ENCODE peak calls at places on chromosomes 11 and 22, in seven cellular contexts. D is right atrium auricular region, M is upper lobe of right lung, S is GM23248, A is SJSA1, N is mammary epithelial cell, P is tibial nerve. R is an unnamed sample. For H3K4me1, the result is how much of the 10 kb centered on the place peaks cover.

GRCh38 chr11:72330131-72330727 is 86.3 kb upstream of the PHOX2A start:
- DNase-seq in D (no peak), M (no peak), S (no peak), A (no peak), N (no peak), P (no peak), R (no peak)

GRCh38 chr11:120956710-120957500 is 67.0 kb upstream of the TBCEL start:
- DNase-seq in D (no peak), M (no peak), S (no peak), A (no peak), N (peak), P (no peak), R (no peak)

GRCh38 chr11:17275376-17276235 is 933 bp upstream of the NUCB2 start:
- DNase-seq in D (no peak), M (no peak), S (peak), A (no peak), N (peak), P (no peak), R (no peak)

GRCh38 chr11:75626692-75627536 is 41.9 kb downstream of the MAP6 start:
- DNase-seq in D (no peak), M (no peak), S (peak), A (no peak), N (no peak), P (no peak), R (no peak)

GRCh38 chr11:105582497-105582896 is 27.4 kb upstream of the GRIA4 start:
- DNase-seq in D (no peak), M (no peak), S (peak), A (no peak), N (peak), P (no peak), R (no peak)

GRCh38 chr11:33262016-33262638 is 4.9 kb downstream of the HIPK3 start:
- DNase-seq in D (no peak), M (no peak), S (peak), A (no peak), N (no peak), P (no peak), R (no peak)

GRCh38 chr11:46247090-46247489 is 30.4 kb upstream of the CREB3L1 start:
- DNase-seq in D (no peak), M (no peak), S (peak), A (no peak), N (peak), P (no peak), R (no peak)

GRCh38 chr22:39091136-39092081 is 5.6 kb upstream of the APOBEC3H start:
- DNase-seq in D (no peak), M (no peak), S (no peak), A (no peak), N (no peak), P (no peak), R (no peak)

GRCh38 chr11:12137005-12137690 is 26.8 kb downstream of the MICAL2 start:
- DNase-seq in D (no peak), M (peak), S (no peak), A (no peak), N (peak), P (no peak), R (no peak)

GRCh38 chr22:26367402-26368245 is 61.4 kb upstream of the ASPHD2 start:
- DNase-seq in D (no peak), M (no peak), S (peak), A (no peak), N (peak), P (no peak), R (peak)

GRCh38 chr22:24696551-24697001 is 77.9 kb downstream of the PIWIL3 start:
- DNase-seq in D (no peak), M (no peak), S (no peak), A (no peak), N (no peak), P (no peak), R (no peak)

GRCh38 chr11:14182833-14183340 is 176.1 kb downstream of the RRAS2 start:
- DNase-seq in D (no peak), M (no peak), S (no peak), A (no peak), N (no peak), P (no peak), R (no peak)

GRCh38 chr11:65420506-65421203 is 1.9 kb upstream of the NEAT1 start:
- DNase-seq in D (no peak), M (no peak), S (no peak), A (no peak), N (no peak), P (no peak), R (no peak)

GRCh38 chr11:85854212-85854556 is 999 bp upstream of the CCDC83 start:
- DNase-seq in D (no peak), M (no peak), S (no peak), A (no peak), N (no peak), P (no peak), R (no peak)

GRCh38 chr11:296206-296975 is 2.9 kb downstream of the IFITM5 start:
- DNase-seq in D (no peak), M (peak), S (no peak), A (no peak), N (no peak), P (no peak), R (peak)

GRCh38 chr11:72006309-72007088 is 7.8 kb downstream of the IL18BP start:
- DNase-seq in D (no peak), M (no peak), S (no peak), A (no peak), N (no peak), P (no peak), R (no peak)

GRCh38 chr11:19370100-19370861 is 129.5 kb upstream of the E2F8 start:
- DNase-seq in D (peak), M (no peak), S (peak), A (no peak), N (peak), P (peak), R (peak)

GRCh38 chr22:23790819-23791736 is 4.3 kb downstream of the SMARCB1 start:
- DNase-seq in D (no peak), M (no peak), S (peak), A (peak), N (no peak), P (peak), R (no peak)

GRCh38 chr11:78823588-78823987 is 248.9 kb upstream of the NARS2 start:
- DNase-seq in D (no peak), M (no peak), S (no peak), A (no peak), N (no peak), P (no peak), R (no peak)

GRCh38 chr11:69915501-69916250 is 96.5 kb upstream of the FGF3 start:
- DNase-seq in D (peak), M (peak), S (peak), A (peak), N (peak), P (peak), R (peak)

GRCh38 chr11:109785714-109786113 is 307.5 kb upstream of the ZC3H12C start:
- DNase-seq in D (no peak), M (no peak), S (peak), A (no peak), N (no peak), P (no peak), R (no peak)

GRCh38 chr22:19526702-19527111 is 2.5 kb upstream of the CLDN5 start:
- DNase-seq in D (no peak), M (peak), S (no peak), A (peak), N (no peak), P (no peak), R (no peak)

GRCh38 chr11:32427935-32428664 is 7.2 kb downstream of the WT1 start:
- DNase-seq in D (no peak), M (no peak), S (no peak), A (no peak), N (no peak), P (no peak), R (no peak)

GRCh38 chr11:27239305-27239942 is 123.6 kb downstream of the CCDC34 start:
- DNase-seq in D (no peak), M (no peak), S (peak), A (no peak), N (no peak), P (peak), R (no peak)

GRCh38 chr11:83970061-83970671 is 684.0 kb upstream of the CCDC90B start:
- DNase-seq in D (no peak), M (no peak), S (no peak), A (no peak), N (no peak), P (no peak), R (no peak)

GRCh38 chr22:22820626-22821025 is 67.0 kb upstream of the IGLL5 start:
- DNase-seq in D (no peak), M (no peak), S (no peak), A (no peak), N (no peak), P (no peak), R (no peak)

GRCh38 chr11:68092411-68092810 is 28.8 kb downstream of the CHKA start:
- DNase-seq in D (no peak), M (no peak), S (no peak), A (no peak), N (no peak), P (no peak), R (no peak)

GRCh38 chr11:103484545-103484944 is 375.3 kb downstream of the DYNC2H1 start:
- DNase-seq in D (no peak), M (no peak), S (no peak), A (no peak), N (no peak), P (no peak), R (no peak)

GRCh38 chr11:66975403-66976047 is 421 bp downstream of the C11orf86 start:
- DNase-seq in D (no peak), M (no peak), S (no peak), A (no peak), N (no peak), P (no peak), R (no peak)

GRCh38 chr22:30857103-30857502 is 111.5 kb downstream of the MORC2 start:
- DNase-seq in D (peak), M (no peak), S (no peak), A (no peak), N (no peak), P (no peak), R (no peak)

GRCh38 chr22:35023692-35024363 is 42.1 kb upstream of the ISX start:
- DNase-seq in D (no peak), M (peak), S (peak), A (peak), N (peak), P (peak), R (peak)

GRCh38 chr11:82871646-82872045 is 28.6 kb downstream of the PRCP start:
- DNase-seq in D (no peak), M (no peak), S (peak), A (no peak), N (no peak), P (no peak), R (no peak)

DNA sequence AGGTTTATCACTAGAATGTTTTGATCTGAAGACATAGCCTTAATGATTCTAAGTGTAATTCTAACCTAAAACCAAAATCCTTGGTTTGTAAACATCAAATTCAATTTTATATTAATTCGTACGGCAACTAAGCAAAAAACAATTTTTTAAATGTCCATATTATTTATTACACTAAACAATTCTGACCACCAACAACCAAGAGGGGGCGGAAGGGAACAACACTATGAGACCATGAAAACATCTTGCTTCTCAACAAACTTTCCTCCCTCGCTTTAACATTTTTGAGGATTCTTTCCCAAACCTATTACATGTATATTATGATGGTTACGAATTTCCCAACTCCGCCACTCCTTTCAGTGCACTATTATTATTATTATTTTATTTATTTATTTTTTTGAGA is 6.5 kb upstream of the UCP2 start:
- DNase-seq in D (no peak), M (no peak), S (no peak), A (no peak), N (no peak), P (no peak), R (no peak)
- H3K4me1 ChIP-seq in D (under half), M (under half), S (under half), A (under half), N (under half), P (under half), R (under half)

DNA sequence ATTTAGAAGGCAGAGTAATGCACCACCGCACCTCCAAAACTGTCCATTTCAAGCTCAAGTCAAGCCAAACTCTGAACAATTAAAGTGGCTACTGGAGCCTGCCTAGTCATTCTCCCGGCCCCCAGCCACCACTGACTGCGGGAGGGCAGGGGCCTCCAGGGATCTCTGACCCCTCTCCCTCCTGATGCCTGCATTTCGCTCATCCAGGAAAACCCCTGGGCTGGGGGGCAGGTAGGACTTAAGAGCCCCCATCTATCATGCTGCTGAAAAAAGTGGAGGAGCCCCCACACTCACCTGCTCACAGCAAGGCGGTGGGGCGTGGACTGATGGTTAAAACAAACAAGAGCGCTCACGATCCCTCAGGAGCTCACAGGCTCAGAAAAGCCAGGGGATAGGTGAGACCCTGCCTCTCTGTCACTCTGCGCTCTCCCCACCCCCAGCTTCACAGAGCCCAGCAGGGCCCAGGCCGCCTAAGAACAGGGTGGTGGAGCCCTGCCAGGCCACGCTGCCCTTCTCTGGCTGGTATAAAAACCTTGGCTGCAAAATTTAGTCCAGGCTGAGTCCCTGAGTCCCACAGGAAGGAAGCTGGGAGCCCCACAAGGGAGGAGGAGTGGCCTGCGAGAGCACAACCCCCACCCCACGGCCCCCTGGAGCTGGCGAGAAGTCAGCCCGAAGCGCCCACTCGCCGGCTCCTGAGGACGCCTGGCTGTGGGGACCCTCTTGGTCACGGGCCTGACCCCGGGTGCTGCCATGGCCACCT is 21.0 kb upstream of the MOB2 start:
- DNase-seq in D (no peak), M (no peak), S (no peak), A (no peak), N (no peak), P (no peak), R (no peak)
- H3K4me3 ChIP-seq in D (no peak), M (no peak), S (no peak), A (no peak), N (no peak), P (no peak), R (no peak)

DNA sequence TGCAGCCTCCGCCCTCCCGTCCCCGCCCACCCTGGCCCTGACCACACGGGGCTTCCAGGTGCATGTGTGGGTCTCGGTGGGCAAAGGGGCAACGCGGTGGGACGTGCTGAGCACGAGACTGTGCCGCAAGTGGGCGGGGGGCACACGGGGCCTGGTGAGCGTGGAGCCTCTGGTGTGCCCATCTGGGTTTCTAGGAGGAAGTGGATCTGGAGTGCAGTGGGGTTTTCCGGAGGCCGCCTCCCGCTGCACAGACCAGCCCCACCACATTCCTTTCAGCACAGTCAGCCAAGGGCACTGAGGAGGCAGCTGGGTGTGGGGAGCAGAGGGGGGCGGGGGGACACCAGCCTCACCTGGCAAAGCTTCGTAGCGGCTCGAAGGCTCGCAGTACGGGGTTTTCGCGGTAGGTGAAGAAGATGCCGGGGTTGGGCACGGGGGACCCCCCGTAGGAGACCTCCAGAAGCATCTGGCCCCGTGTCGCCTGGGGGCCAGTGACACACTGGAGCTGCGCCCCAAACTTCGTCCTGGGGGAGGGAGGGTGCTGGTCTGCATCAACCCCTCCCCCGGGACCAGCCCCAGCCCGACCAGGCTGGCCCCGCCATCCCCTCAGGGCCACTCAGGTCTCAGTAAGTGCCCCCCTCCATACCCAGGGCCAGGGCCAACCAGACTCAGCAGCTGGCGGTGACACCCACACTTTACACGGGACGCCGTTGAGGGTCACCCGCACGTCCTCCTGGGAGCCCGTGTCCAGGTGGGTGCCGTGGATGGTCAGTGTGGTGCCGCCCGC is 12.4 kb upstream of the MAPK11 start:
- DNase-seq in D (no peak), M (peak), S (peak), A (peak), N (peak), P (no peak), R (peak)
- H3K27ac ChIP-seq in D (peak), M (peak), S (no peak), A (peak), N (peak), P (no peak), R (peak)

DNA sequence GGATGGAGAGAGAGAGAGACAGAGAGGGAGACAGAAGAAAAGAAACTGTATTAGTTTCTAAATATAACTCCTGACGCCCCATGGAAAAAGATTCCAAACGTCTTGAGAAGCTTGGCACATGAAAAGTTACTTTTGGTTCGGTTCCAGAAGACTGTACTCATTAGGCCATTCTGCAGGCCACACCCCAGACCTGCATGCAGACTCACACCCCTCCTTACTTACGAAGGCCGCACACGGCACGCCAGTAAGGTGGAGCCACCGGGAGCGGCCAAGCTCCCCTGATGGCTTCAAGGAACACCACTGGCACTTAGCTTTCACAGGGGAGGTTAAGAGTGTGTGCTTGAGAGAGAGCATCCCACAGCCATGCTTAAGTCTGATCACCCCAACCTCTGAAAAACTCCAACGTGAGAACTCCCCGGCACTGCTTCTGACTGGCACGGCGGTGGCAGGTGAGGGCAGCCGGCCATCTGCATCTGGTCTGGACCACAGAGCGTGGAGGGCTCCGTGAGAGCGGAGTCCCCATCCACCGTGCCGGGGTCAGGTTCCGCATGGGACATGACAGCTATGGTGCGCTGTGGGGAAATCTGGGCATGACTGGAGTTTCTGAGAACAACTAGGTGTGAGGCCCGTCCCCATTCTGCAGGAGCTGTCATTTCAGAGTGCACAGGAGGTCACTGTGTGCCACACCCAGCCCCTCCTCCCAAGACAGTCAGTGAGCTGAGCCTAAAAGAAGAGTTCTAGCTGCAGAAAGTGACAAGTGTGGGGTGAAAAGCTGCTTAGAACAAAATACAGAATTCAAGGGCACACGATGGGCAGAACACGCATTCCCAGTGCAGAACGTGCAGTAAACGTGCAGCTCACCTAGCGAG is 62.4 kb downstream of the MYH9 start:
- DNase-seq in D (peak), M (peak), S (peak), A (peak), N (peak), P (peak), R (no peak)
- H3K4me1 ChIP-seq in D (under half), M (half or more), S (half or more), A (half or more), N (half or more), P (half or more), R (under half)

GRCh38 chr11:87369888-87370287 is 332.2 kb downstream of the TMEM135 start:
- DNase-seq in D (no peak), M (no peak), S (no peak), A (no peak), N (no peak), P (no peak), R (no peak)

GRCh38 chr11:87366766-87367405 is 329.2 kb downstream of the TMEM135 start:
- DNase-seq in D (no peak), M (no peak), S (peak), A (no peak), N (peak), P (no peak), R (no peak)

GRCh38 chr11:87366346-87366745 is 328.6 kb downstream of the TMEM135 start:
- DNase-seq in D (no peak), M (no peak), S (no peak), A (no peak), N (no peak), P (no peak), R (no peak)

GRCh38 chr11:87368151-87368550 is 330.4 kb downstream of the TMEM135 start:
- DNase-seq in D (no peak), M (no peak), S (no peak), A (no peak), N (no peak), P (no peak), R (no peak)

GRCh38 chr11:87368876-87369480 is 331.2 kb downstream of the TMEM135 start:
- DNase-seq in D (no peak), M (no peak), S (peak), A (no peak), N (peak), P (no peak), R (no peak)
- H3K4me3 ChIP-seq in D (no peak), M (no peak), S (no peak), A (no peak), N (no peak), P (no peak), R (no peak)

R was measured in body of pancreas.